ENCODE peak calls at places on chromosomes 3 and 15, in six cellular contexts. C is HepG2; D is CD8-positive, alpha-beta T cell; L is neural progenitor cell; M is activated CD8-positive, alpha-beta T cell treated with anti-CD3 and anti-CD28 coated beads for 36 hours; Z is choroid plexus epithelial cell. E is an unnamed sample.

GRCh38 chr15:67307156-67307555 is 52.6 kb downstream of the IQCH start:
- DNase-seq in C (no peak), D (no peak), L (no peak), M (no peak), Z (peak; percentile 27), E (no peak)

GRCh38 chr15:77070500-77071337 is at the start of gene TSPAN3:
- DNase-seq in C (peak; percentile 83), D (peak; percentile 94), L (peak; percentile 98), M (peak; percentile 93), Z (peak; percentile 94), E (peak; percentile 95)

GRCh38 chr3:115961390-115961789 is 338.1 kb downstream of the GAP43 start:
- DNase-seq in C (no peak), D (no peak), L (no peak), M (no peak), Z (no peak), E (no peak)

GRCh38 chr15:31216210-31216911 is 110.3 kb upstream of the KLF13 start:
- DNase-seq in C (peak; percentile 83), D (peak; percentile 59), L (peak; percentile 80), M (peak; percentile 66), Z (peak; percentile 46), E (peak; percentile 80)

GRCh38 chr15:85706779-85707518 is 87.8 kb downstream of the KLHL25 start:
- DNase-seq in C (no peak), D (no peak), L (no peak), M (peak; percentile 63), Z (peak; percentile 90), E (no peak)

GRCh38 chr3:112555535-112556170 is 6.1 kb downstream of the ATG3 start:
- DNase-seq in C (no peak), D (no peak), L (no peak), M (no peak), Z (no peak), E (no peak)

GRCh38 chr3:24229468-24230263 is 265.0 kb downstream of the THRB start:
- DNase-seq in C (no peak), D (no peak), L (no peak), M (no peak), Z (no peak), E (no peak)

GRCh38 chr15:39145146-39145545 is 435.7 kb upstream of the THBS1 start:
- DNase-seq in C (no peak), D (no peak), L (no peak), M (no peak), Z (no peak), E (no peak)

GRCh38 chr3:115784739-115785571 is 161.6 kb downstream of the GAP43 start:
- DNase-seq in C (no peak), D (no peak), L (no peak), M (no peak), Z (peak; percentile 55), E (no peak)

GRCh38 chr3:72728958-72729467 is 119.2 kb downstream of the SHQ1 start:
- DNase-seq in C (peak; percentile 52), D (no peak), L (no peak), M (no peak), Z (no peak), E (no peak)

GRCh38 chr15:78438595-78439285 is 724 bp downstream of the IREB2 start:
- DNase-seq in C (peak; percentile 60), D (no peak), L (peak; percentile 82), M (peak; percentile 64), Z (peak; percentile 40), E (no peak)

GRCh38 chr3:109369510-109369909 is 32.2 kb upstream of the DPPA4 start:
- DNase-seq in C (peak; percentile 7), D (no peak), L (peak; percentile 45), M (no peak), Z (peak; percentile 26), E (no peak)

GRCh38 chr3:194395201-194395600 is 3.9 kb downstream of the GP5 start:
- DNase-seq in C (peak; percentile 24), D (no peak), L (no peak), M (peak; percentile 24), Z (peak; percentile 20), E (no peak)

GRCh38 chr3:127750226-127751031 is 71.9 kb downstream of the MGLL start:
- DNase-seq in C (no peak), D (no peak), L (no peak), M (peak; percentile 43), Z (peak; percentile 77), E (peak; percentile 55)

GRCh38 chr3:184155644-184156521 is 706 bp downstream of the DVL3 start:
- DNase-seq in C (peak; percentile 68), D (peak; percentile 66), L (peak; percentile 62), M (peak; percentile 66), Z (no peak), E (peak; percentile 65)

GRCh38 chr3:153927107-153927506 is 194.1 kb upstream of the ARHGEF26 start:
- DNase-seq in C (no peak), D (no peak), L (no peak), M (no peak), Z (peak; percentile 63), E (no peak)
- TF ChIP-seq CTCF in C (peak; percentile 8), D (no peak), L (peak; percentile 32), M (no peak), Z (peak; percentile 32), E (peak; percentile 11)

GRCh38 chr3:57910988-57911387 is 97.2 kb upstream of the FLNB start:
- DNase-seq in C (peak; percentile 16), D (no peak), L (peak; percentile 35), M (peak; percentile 53), Z (peak; percentile 43), E (no peak)
- TF ChIP-seq CTCF in C (peak; percentile 43), D (no peak), L (peak; percentile 57), M (peak; percentile 39), Z (peak; percentile 59), E (peak; percentile 35)

GRCh38 chr3:66256806-66257205 is 36.0 kb downstream of the SLC25A26 start:
- DNase-seq in C (no peak), D (no peak), L (no peak), M (no peak), Z (peak; percentile 33), E (no peak)

GRCh38 chr3:66255865-66256264 is 35.1 kb downstream of the SLC25A26 start:
- DNase-seq in C (no peak), D (no peak), L (no peak), M (no peak), Z (peak; percentile 27), E (no peak)

GRCh38 chr3:66259721-66260255 is 39.0 kb downstream of the SLC25A26 start:
- DNase-seq in C (no peak), D (no peak), L (no peak), M (no peak), Z (no peak), E (no peak)

GRCh38 chr3:66253790-66254620 is 33.2 kb downstream of the SLC25A26 start:
- DNase-seq in C (peak; percentile 23), D (no peak), L (peak; percentile 12), M (no peak), Z (peak; percentile 77), E (peak; percentile 36)
- TF ChIP-seq CTCF in C (peak; percentile 55), D (peak; percentile 84), L (peak; percentile 76), M (peak; percentile 91), Z (peak; percentile 63), E (peak; percentile 63)

DNA sequence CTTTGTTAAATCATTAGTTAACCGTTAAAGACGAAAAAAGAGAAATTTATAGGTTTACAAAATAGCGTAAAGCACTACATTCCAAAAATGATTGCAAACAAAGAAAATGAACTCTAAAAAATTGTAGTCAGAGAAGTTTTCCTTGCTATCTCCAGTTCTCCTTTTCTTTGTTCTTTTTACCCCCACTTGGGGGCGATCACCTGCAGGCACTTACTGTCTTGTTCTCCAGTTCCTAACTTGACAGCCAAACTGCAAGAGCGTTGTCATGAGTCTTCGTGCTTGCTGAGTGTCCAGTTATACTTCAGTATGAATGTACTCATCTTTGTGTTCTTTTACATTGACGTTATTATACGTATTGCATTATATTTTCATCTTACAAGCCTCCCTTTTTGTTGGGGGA is 54.5 kb downstream of the CHD2 start:
- DNase-seq in C (peak; percentile 33), D (no peak), L (peak; percentile 30), M (peak; percentile 17), Z (peak; percentile 43), E (no peak)
- TF ChIP-seq CTCF in C (peak; percentile 31), D (peak; percentile 36), L (peak; percentile 57), M (peak; percentile 54), Z (peak; percentile 51), E (peak; percentile 31)

DNA sequence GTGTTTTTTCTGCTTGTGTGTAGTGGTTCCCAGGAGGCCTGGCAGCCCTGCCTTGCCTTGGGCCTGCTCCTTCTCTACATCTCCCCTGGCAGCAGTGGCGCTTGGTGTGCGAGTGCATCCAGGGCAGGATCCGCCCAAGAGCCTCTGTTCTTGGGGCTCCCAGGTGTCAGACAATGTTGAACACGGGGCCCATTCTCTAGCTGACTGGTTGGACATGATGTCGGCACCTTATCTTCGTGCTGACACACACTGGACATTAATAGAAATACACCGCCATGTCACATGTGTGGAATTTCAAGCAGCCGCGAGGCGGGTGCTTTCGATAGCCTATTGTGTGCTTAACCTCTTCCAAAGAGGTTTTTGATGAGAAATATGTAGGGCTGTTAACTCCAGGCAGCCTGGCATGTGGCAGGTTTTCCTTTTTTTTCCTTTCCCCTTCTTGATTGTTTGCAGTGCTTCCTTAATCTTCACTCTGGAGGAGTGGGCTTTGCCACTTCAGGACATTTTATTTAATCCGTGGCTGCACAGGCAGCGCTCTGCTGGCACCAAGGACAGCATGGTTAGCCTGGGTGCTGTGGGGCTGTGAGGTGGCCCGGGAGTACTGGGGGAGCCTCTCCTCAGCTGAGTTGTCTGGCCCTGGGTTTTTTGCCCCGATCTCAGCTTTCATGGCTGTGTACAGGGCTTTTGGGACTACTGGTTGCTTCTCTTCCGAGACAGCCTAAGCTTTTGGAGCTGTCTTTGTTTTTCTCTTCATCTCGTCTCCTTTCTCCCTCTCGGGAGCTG is 42.5 kb downstream of the CHCHD6 start:
- DNase-seq in C (peak; percentile 84), D (peak; percentile 40), L (no peak), M (no peak), Z (peak; percentile 76), E (no peak)
- TF ChIP-seq CTCF in C (peak; percentile 23), D (no peak), L (no peak), M (no peak), Z (peak; percentile 46), E (no peak)

DNA sequence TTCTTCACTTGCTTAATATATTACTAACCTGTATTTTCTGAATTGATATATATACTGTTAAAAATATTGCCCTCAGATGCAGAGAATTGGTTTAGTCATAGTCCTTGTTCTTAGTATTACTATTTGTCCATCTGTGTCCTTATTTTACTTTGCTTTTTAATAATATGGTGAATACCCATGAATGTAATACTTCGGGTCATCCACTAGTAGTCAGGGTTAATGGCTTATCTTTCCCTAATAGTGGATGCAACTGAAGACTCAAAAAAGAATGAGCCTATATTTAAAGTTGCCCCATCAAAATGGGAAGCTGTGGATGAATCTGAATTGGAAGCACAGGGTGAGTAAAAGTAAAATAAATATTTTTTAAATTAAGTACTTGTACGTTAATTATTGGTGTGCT is 36.5 kb downstream of the U2SURP start:
- DNase-seq in C (no peak), D (no peak), L (no peak), M (no peak), Z (no peak), E (no peak)
- TF ChIP-seq CTCF in C (no peak), D (no peak), L (peak; percentile 15), M (peak; percentile 22), Z (no peak), E (no peak)

DNA sequence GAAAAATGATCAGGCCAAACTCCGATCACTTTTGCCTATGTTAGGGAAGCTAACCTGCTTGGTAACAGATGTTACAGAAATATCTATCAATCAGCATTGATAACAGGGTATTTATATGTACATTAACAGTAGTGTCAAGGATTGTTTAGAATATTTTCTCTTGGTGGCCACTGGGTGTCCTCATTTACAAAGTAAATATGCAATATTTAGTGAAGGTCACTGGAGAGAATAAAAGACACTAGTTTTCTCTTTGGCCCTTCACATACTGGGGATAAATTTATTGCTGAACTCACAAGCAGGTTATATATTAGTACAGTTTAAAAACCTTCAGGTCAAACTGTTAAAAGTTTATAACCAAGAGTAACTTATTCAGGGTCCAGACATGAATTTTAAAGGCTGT is 69.0 kb downstream of the TIGIT start:
- DNase-seq in C (peak; percentile 11), D (no peak), L (no peak), M (no peak), Z (peak; percentile 71), E (peak; percentile 32)
- TF ChIP-seq CTCF in C (peak; percentile 50), D (peak; percentile 14), L (peak; percentile 54), M (peak; percentile 62), Z (peak; percentile 48), E (peak; percentile 52)

GRCh38 chr3:64091501-64091900 is 68.2 kb upstream of the PSMD6 start:
- DNase-seq in C (no peak), D (no peak), L (no peak), M (no peak), Z (no peak), E (no peak)
- TF ChIP-seq CTCF in C (no peak), D (no peak), L (no peak), M (no peak), Z (no peak), E (no peak)

E was measured in GM13977.